ENCODE peak calls at places on chromosomes 1 and 21, in six cellular contexts. One of them, this sample, is unnamed.

GRCh38 chr1:230067441-230067870 is 418 bp downstream of the GALNT2 start:
- DNase-seq in stimulated activated CD4-positive, alpha-beta T cell treated with anti-CD3 and anti-CD28 coated beads, Interleukin-2, amount 100 ng/mL, for 24 hours: peak
- DNase-seq in neural crest cell: peak
- DNase-seq in stromal cell of bone marrow: no peak
- DNase-seq in hippocampal formation: no peak
- DNase-seq in skeletal muscle cell: no peak
- DNase-seq in this sample: no peak

GRCh38 chr21:25464275-25464674 is 143.0 kb downstream of the MRPL39 start:
- DNase-seq in stimulated activated CD4-positive, alpha-beta T cell treated with anti-CD3 and anti-CD28 coated beads, Interleukin-2, amount 100 ng/mL, for 24 hours: no peak
- DNase-seq in hippocampal formation: no peak
- DNase-seq in stromal cell of bone marrow: no peak
- DNase-seq in skeletal muscle cell: no peak
- DNase-seq in neural crest cell: no peak
- DNase-seq in this sample: no peak

GRCh38 chr1:230761443-230762167 is 14.4 kb downstream of the CAPN9 start:
- DNase-seq in stromal cell of bone marrow: no peak
- DNase-seq in skeletal muscle cell: no peak
- DNase-seq in hippocampal formation: no peak
- DNase-seq in stimulated activated CD4-positive, alpha-beta T cell treated with anti-CD3 and anti-CD28 coated beads, Interleukin-2, amount 100 ng/mL, for 24 hours: no peak
- DNase-seq in neural crest cell: no peak
- DNase-seq in this sample: no peak

GRCh38 chr1:10640079-10640578 is 156.3 kb downstream of the CASZ1 start:
- DNase-seq in skeletal muscle cell: no peak
- DNase-seq in stimulated activated CD4-positive, alpha-beta T cell treated with anti-CD3 and anti-CD28 coated beads, Interleukin-2, amount 100 ng/mL, for 24 hours: no peak
- DNase-seq in stromal cell of bone marrow: no peak
- DNase-seq in neural crest cell: no peak
- DNase-seq in hippocampal formation: no peak
- DNase-seq in this sample: no peak

GRCh38 chr21:32322676-32323075 is 24.0 kb downstream of the MRAP start:
- DNase-seq in stromal cell of bone marrow: no peak
- DNase-seq in hippocampal formation: no peak
- DNase-seq in neural crest cell: no peak
- DNase-seq in skeletal muscle cell: no peak
- DNase-seq in stimulated activated CD4-positive, alpha-beta T cell treated with anti-CD3 and anti-CD28 coated beads, Interleukin-2, amount 100 ng/mL, for 24 hours: no peak
- DNase-seq in this sample: no peak

GRCh38 chr1:224234017-224234416 is 51.0 kb downstream of the DEGS1 start:
- DNase-seq in neural crest cell: no peak
- DNase-seq in skeletal muscle cell: no peak
- DNase-seq in stimulated activated CD4-positive, alpha-beta T cell treated with anti-CD3 and anti-CD28 coated beads, Interleukin-2, amount 100 ng/mL, for 24 hours: no peak
- DNase-seq in stromal cell of bone marrow: no peak
- DNase-seq in hippocampal formation: no peak
- DNase-seq in this sample: no peak

GRCh38 chr1:39711359-39712340 is 20.4 kb upstream of the HPCAL4 start:
- DNase-seq in neural crest cell: no peak
- DNase-seq in hippocampal formation: no peak
- DNase-seq in skeletal muscle cell: no peak
- DNase-seq in stimulated activated CD4-positive, alpha-beta T cell treated with anti-CD3 and anti-CD28 coated beads, Interleukin-2, amount 100 ng/mL, for 24 hours: no peak
- DNase-seq in stromal cell of bone marrow: no peak
- DNase-seq in this sample: no peak

GRCh38 chr1:64574301-64574700 is 104.4 kb downstream of the CACHD1 start:
- DNase-seq in stromal cell of bone marrow: no peak
- DNase-seq in stimulated activated CD4-positive, alpha-beta T cell treated with anti-CD3 and anti-CD28 coated beads, Interleukin-2, amount 100 ng/mL, for 24 hours: no peak
- DNase-seq in neural crest cell: no peak
- DNase-seq in skeletal muscle cell: peak
- DNase-seq in hippocampal formation: no peak
- DNase-seq in this sample: peak

GRCh38 chr1:85394130-85394529 is 70.8 kb downstream of the DDAH1 start:
- DNase-seq in neural crest cell: no peak
- DNase-seq in hippocampal formation: no peak
- DNase-seq in skeletal muscle cell: no peak
- DNase-seq in stimulated activated CD4-positive, alpha-beta T cell treated with anti-CD3 and anti-CD28 coated beads, Interleukin-2, amount 100 ng/mL, for 24 hours: no peak
- DNase-seq in stromal cell of bone marrow: no peak
- DNase-seq in this sample: no peak

GRCh38 chr1:160400646-160401486 is 502 bp downstream of the VANGL2 start:
- DNase-seq in neural crest cell: peak
- DNase-seq in stromal cell of bone marrow: no peak
- DNase-seq in skeletal muscle cell: no peak
- DNase-seq in stimulated activated CD4-positive, alpha-beta T cell treated with anti-CD3 and anti-CD28 coated beads, Interleukin-2, amount 100 ng/mL, for 24 hours: no peak
- DNase-seq in hippocampal formation: no peak
- DNase-seq in this sample: no peak

GRCh38 chr1:82139751-82140468 is 339.2 kb downstream of the ADGRL2 start:
- DNase-seq in stimulated activated CD4-positive, alpha-beta T cell treated with anti-CD3 and anti-CD28 coated beads, Interleukin-2, amount 100 ng/mL, for 24 hours: no peak
- DNase-seq in neural crest cell: no peak
- DNase-seq in stromal cell of bone marrow: no peak
- DNase-seq in hippocampal formation: no peak
- DNase-seq in skeletal muscle cell: no peak
- DNase-seq in this sample: no peak

GRCh38 chr1:219699870-219700269 is 87.0 kb upstream of the ZC3H11B start:
- DNase-seq in skeletal muscle cell: no peak
- DNase-seq in stimulated activated CD4-positive, alpha-beta T cell treated with anti-CD3 and anti-CD28 coated beads, Interleukin-2, amount 100 ng/mL, for 24 hours: no peak
- DNase-seq in hippocampal formation: no peak
- DNase-seq in neural crest cell: no peak
- DNase-seq in stromal cell of bone marrow: no peak
- DNase-seq in this sample: peak

GRCh38 chr1:202561726-202562442 is 148.4 kb downstream of the SYT2 start:
- DNase-seq in stromal cell of bone marrow: no peak
- DNase-seq in stimulated activated CD4-positive, alpha-beta T cell treated with anti-CD3 and anti-CD28 coated beads, Interleukin-2, amount 100 ng/mL, for 24 hours: no peak
- DNase-seq in skeletal muscle cell: no peak
- DNase-seq in hippocampal formation: no peak
- DNase-seq in neural crest cell: no peak
- DNase-seq in this sample: no peak

GRCh38 chr1:1876335-1876935 is 14.5 kb downstream of the GNB1 start:
- DNase-seq in stimulated activated CD4-positive, alpha-beta T cell treated with anti-CD3 and anti-CD28 coated beads, Interleukin-2, amount 100 ng/mL, for 24 hours: no peak
- DNase-seq in hippocampal formation: no peak
- DNase-seq in skeletal muscle cell: no peak
- DNase-seq in neural crest cell: no peak
- DNase-seq in stromal cell of bone marrow: no peak
- DNase-seq in this sample: no peak

GRCh38 chr1:223219846-223220610 is 77.0 kb upstream of the TLR5 start:
- DNase-seq in stimulated activated CD4-positive, alpha-beta T cell treated with anti-CD3 and anti-CD28 coated beads, Interleukin-2, amount 100 ng/mL, for 24 hours: no peak
- DNase-seq in hippocampal formation: no peak
- DNase-seq in stromal cell of bone marrow: no peak
- DNase-seq in skeletal muscle cell: no peak
- DNase-seq in neural crest cell: no peak
- DNase-seq in this sample: no peak

GRCh38 chr1:40745180-40745579 is 38.4 kb upstream of the KCNQ4 start:
- DNase-seq in neural crest cell: no peak
- DNase-seq in stromal cell of bone marrow: no peak
- DNase-seq in stimulated activated CD4-positive, alpha-beta T cell treated with anti-CD3 and anti-CD28 coated beads, Interleukin-2, amount 100 ng/mL, for 24 hours: no peak
- DNase-seq in skeletal muscle cell: peak
- DNase-seq in hippocampal formation: no peak
- DNase-seq in this sample: no peak

GRCh38 chr1:240946926-240947325 is 335.0 kb upstream of the GREM2 start:
- DNase-seq in stromal cell of bone marrow: peak
- DNase-seq in skeletal muscle cell: no peak
- DNase-seq in stimulated activated CD4-positive, alpha-beta T cell treated with anti-CD3 and anti-CD28 coated beads, Interleukin-2, amount 100 ng/mL, for 24 hours: no peak
- DNase-seq in hippocampal formation: no peak
- DNase-seq in neural crest cell: peak
- DNase-seq in this sample: peak

GRCh38 chr1:3403388-3404179 is 50.9 kb upstream of the ARHGEF16 start:
- DNase-seq in stromal cell of bone marrow: no peak
- DNase-seq in skeletal muscle cell: no peak
- DNase-seq in hippocampal formation: no peak
- DNase-seq in stimulated activated CD4-positive, alpha-beta T cell treated with anti-CD3 and anti-CD28 coated beads, Interleukin-2, amount 100 ng/mL, for 24 hours: no peak
- DNase-seq in neural crest cell: no peak
- DNase-seq in this sample: no peak

GRCh38 chr1:70044832-70045231 is 160.5 kb downstream of the LRRC40 start:
- DNase-seq in stromal cell of bone marrow: peak
- DNase-seq in skeletal muscle cell: peak
- DNase-seq in hippocampal formation: no peak
- DNase-seq in neural crest cell: no peak
- DNase-seq in stimulated activated CD4-positive, alpha-beta T cell treated with anti-CD3 and anti-CD28 coated beads, Interleukin-2, amount 100 ng/mL, for 24 hours: no peak
- DNase-seq in this sample: peak

GRCh38 chr1:10628685-10629084 is 153.9 kb downstream of the PEX14 start:
- DNase-seq in hippocampal formation: no peak
- DNase-seq in neural crest cell: no peak
- DNase-seq in skeletal muscle cell: peak
- DNase-seq in stromal cell of bone marrow: no peak
- DNase-seq in stimulated activated CD4-positive, alpha-beta T cell treated with anti-CD3 and anti-CD28 coated beads, Interleukin-2, amount 100 ng/mL, for 24 hours: no peak
- DNase-seq in this sample: no peak

GRCh38 chr1:12618661-12619395 is 818 bp upstream of the DHRS3 start:
- DNase-seq in skeletal muscle cell: no peak
- DNase-seq in neural crest cell: no peak
- DNase-seq in stimulated activated CD4-positive, alpha-beta T cell treated with anti-CD3 and anti-CD28 coated beads, Interleukin-2, amount 100 ng/mL, for 24 hours: peak
- DNase-seq in stromal cell of bone marrow: peak
- DNase-seq in hippocampal formation: no peak
- DNase-seq in this sample: no peak

GRCh38 chr1:187842406-187843165 is 1013.8 kb downstream of the PLA2G4A start:
- DNase-seq in stimulated activated CD4-positive, alpha-beta T cell treated with anti-CD3 and anti-CD28 coated beads, Interleukin-2, amount 100 ng/mL, for 24 hours: no peak
- DNase-seq in stromal cell of bone marrow: no peak
- DNase-seq in skeletal muscle cell: peak
- DNase-seq in neural crest cell: no peak
- DNase-seq in hippocampal formation: no peak
- DNase-seq in this sample: no peak

GRCh38 chr1:115677570-115677969 is 35.8 kb downstream of the VANGL1 start:
- DNase-seq in stimulated activated CD4-positive, alpha-beta T cell treated with anti-CD3 and anti-CD28 coated beads, Interleukin-2, amount 100 ng/mL, for 24 hours: no peak
- DNase-seq in hippocampal formation: no peak
- DNase-seq in skeletal muscle cell: no peak
- DNase-seq in stromal cell of bone marrow: no peak
- DNase-seq in neural crest cell: no peak
- DNase-seq in this sample: no peak

GRCh38 chr21:19031956-19032355 is 628.4 kb upstream of the TMPRSS15 start:
- DNase-seq in skeletal muscle cell: no peak
- DNase-seq in hippocampal formation: no peak
- DNase-seq in stromal cell of bone marrow: no peak
- DNase-seq in neural crest cell: no peak
- DNase-seq in stimulated activated CD4-positive, alpha-beta T cell treated with anti-CD3 and anti-CD28 coated beads, Interleukin-2, amount 100 ng/mL, for 24 hours: no peak
- DNase-seq in this sample: no peak

GRCh38 chr1:31617917-31618746 is 643 bp downstream of the HCRTR1 start:
- DNase-seq in hippocampal formation: no peak
- DNase-seq in skeletal muscle cell: no peak
- DNase-seq in stimulated activated CD4-positive, alpha-beta T cell treated with anti-CD3 and anti-CD28 coated beads, Interleukin-2, amount 100 ng/mL, for 24 hours: peak
- DNase-seq in stromal cell of bone marrow: peak
- DNase-seq in neural crest cell: peak
- DNase-seq in this sample: no peak

GRCh38 chr1:231315887-231316286 is 21.8 kb downstream of the EXOC8 start:
- DNase-seq in neural crest cell: no peak
- DNase-seq in skeletal muscle cell: no peak
- DNase-seq in stromal cell of bone marrow: no peak
- DNase-seq in stimulated activated CD4-positive, alpha-beta T cell treated with anti-CD3 and anti-CD28 coated beads, Interleukin-2, amount 100 ng/mL, for 24 hours: peak
- DNase-seq in hippocampal formation: no peak
- DNase-seq in this sample: no peak

GRCh38 chr1:157227700-157228099 is 89.5 kb upstream of the ETV3 start:
- DNase-seq in neural crest cell: no peak
- DNase-seq in hippocampal formation: no peak
- DNase-seq in stimulated activated CD4-positive, alpha-beta T cell treated with anti-CD3 and anti-CD28 coated beads, Interleukin-2, amount 100 ng/mL, for 24 hours: no peak
- DNase-seq in skeletal muscle cell: no peak
- DNase-seq in stromal cell of bone marrow: no peak
- DNase-seq in this sample: no peak

GRCh38 chr1:46991083-46991923 is 32.2 kb upstream of the CYP4X1 start:
- DNase-seq in stimulated activated CD4-positive, alpha-beta T cell treated with anti-CD3 and anti-CD28 coated beads, Interleukin-2, amount 100 ng/mL, for 24 hours: no peak
- DNase-seq in neural crest cell: no peak
- DNase-seq in stromal cell of bone marrow: no peak
- DNase-seq in hippocampal formation: no peak
- DNase-seq in skeletal muscle cell: no peak
- DNase-seq in this sample: no peak

GRCh38 chr21:41894511-41894910 is 15.4 kb upstream of the PRDM15 start:
- DNase-seq in hippocampal formation: no peak
- DNase-seq in stimulated activated CD4-positive, alpha-beta T cell treated with anti-CD3 and anti-CD28 coated beads, Interleukin-2, amount 100 ng/mL, for 24 hours: no peak
- DNase-seq in stromal cell of bone marrow: no peak
- DNase-seq in skeletal muscle cell: no peak
- DNase-seq in neural crest cell: no peak
- DNase-seq in this sample: no peak

GRCh38 chr1:206797534-206798383 is 25.5 kb upstream of the IL10 start:
- DNase-seq in stimulated activated CD4-positive, alpha-beta T cell treated with anti-CD3 and anti-CD28 coated beads, Interleukin-2, amount 100 ng/mL, for 24 hours: no peak
- DNase-seq in neural crest cell: peak
- DNase-seq in hippocampal formation: no peak
- DNase-seq in skeletal muscle cell: no peak
- DNase-seq in stromal cell of bone marrow: no peak
- DNase-seq in this sample: no peak

GRCh38 chr1:226110249-226111108 is 48.0 kb downstream of the H3-3A start:
- DNase-seq in stimulated activated CD4-positive, alpha-beta T cell treated with anti-CD3 and anti-CD28 coated beads, Interleukin-2, amount 100 ng/mL, for 24 hours: peak
- DNase-seq in skeletal muscle cell: no peak
- DNase-seq in stromal cell of bone marrow: peak
- DNase-seq in hippocampal formation: peak
- DNase-seq in neural crest cell: peak
- DNase-seq in this sample: no peak

GRCh38 chr1:15684468-15685283 is 556 bp downstream of the PLEKHM2 start:
- DNase-seq in skeletal muscle cell: no peak
- DNase-seq in stromal cell of bone marrow: no peak
- DNase-seq in stimulated activated CD4-positive, alpha-beta T cell treated with anti-CD3 and anti-CD28 coated beads, Interleukin-2, amount 100 ng/mL, for 24 hours: peak
- DNase-seq in hippocampal formation: no peak
- DNase-seq in neural crest cell: peak
- DNase-seq in this sample: no peak

GRCh38 chr1:52424757-52425265 is 20.4 kb downstream of the PRPF38A start:
- DNase-seq in stromal cell of bone marrow: no peak
- DNase-seq in stimulated activated CD4-positive, alpha-beta T cell treated with anti-CD3 and anti-CD28 coated beads, Interleukin-2, amount 100 ng/mL, for 24 hours: no peak
- DNase-seq in hippocampal formation: no peak
- DNase-seq in skeletal muscle cell: no peak
- DNase-seq in neural crest cell: no peak
- DNase-seq in this sample: no peak

GRCh38 chr1:52904590-52905375 is 16.8 kb downstream of the ECHDC2 start:
- DNase-seq in hippocampal formation: no peak
- DNase-seq in stromal cell of bone marrow: no peak
- DNase-seq in stimulated activated CD4-positive, alpha-beta T cell treated with anti-CD3 and anti-CD28 coated beads, Interleukin-2, amount 100 ng/mL, for 24 hours: no peak
- DNase-seq in skeletal muscle cell: no peak
- DNase-seq in neural crest cell: peak
- DNase-seq in this sample: no peak

GRCh38 chr21:45910548-45911221 is 70.9 kb upstream of the COL6A1 start:
- DNase-seq in skeletal muscle cell: no peak
- DNase-seq in stromal cell of bone marrow: no peak
- DNase-seq in neural crest cell: no peak
- DNase-seq in hippocampal formation: peak
- DNase-seq in stimulated activated CD4-positive, alpha-beta T cell treated with anti-CD3 and anti-CD28 coated beads, Interleukin-2, amount 100 ng/mL, for 24 hours: no peak
- DNase-seq in this sample: no peak

GRCh38 chr1:10678395-10678794 is 118.1 kb downstream of the CASZ1 start:
- DNase-seq in stromal cell of bone marrow: no peak
- DNase-seq in stimulated activated CD4-positive, alpha-beta T cell treated with anti-CD3 and anti-CD28 coated beads, Interleukin-2, amount 100 ng/mL, for 24 hours: no peak
- DNase-seq in hippocampal formation: no peak
- DNase-seq in skeletal muscle cell: no peak
- DNase-seq in neural crest cell: no peak
- DNase-seq in this sample: no peak

This sample was measured in HS-5.